ENCODE peak calls at places on chromosomes 13 and 19, in seven cellular contexts. One of them, this sample, is unnamed.

GRCh38 chr19:13013649-13014048 is 18.4 kb downstream of the NFIX start:
- DNase-seq in AG09309: no peak
- DNase-seq in CD8-positive, alpha-beta memory T cell: no peak
- DNase-seq in heart left ventricle: no peak
- DNase-seq in tibial artery: no peak
- DNase-seq in mucosa of descending colon: no peak
- DNase-seq in ascending aorta: no peak
- DNase-seq in this sample: no peak

GRCh38 chr13:48737689-48738088 is 84.0 kb downstream of the CYSLTR2 start:
- DNase-seq in tibial artery: no peak
- DNase-seq in CD8-positive, alpha-beta memory T cell: no peak
- DNase-seq in AG09309: no peak
- DNase-seq in heart left ventricle: no peak
- DNase-seq in mucosa of descending colon: no peak
- DNase-seq in ascending aorta: no peak
- DNase-seq in this sample: no peak

GRCh38 chr19:10752237-10752912 is 34.5 kb downstream of the DNM2 start:
- DNase-seq in AG09309: no peak
- DNase-seq in heart left ventricle: peak
- DNase-seq in ascending aorta: no peak
- DNase-seq in mucosa of descending colon: no peak
- DNase-seq in tibial artery: no peak
- DNase-seq in CD8-positive, alpha-beta memory T cell: no peak
- DNase-seq in this sample: no peak

GRCh38 chr13:23679214-23679613 is 109.0 kb downstream of the TNFRSF19 start:
- DNase-seq in AG09309: no peak
- DNase-seq in tibial artery: no peak
- DNase-seq in ascending aorta: no peak
- DNase-seq in heart left ventricle: no peak
- DNase-seq in mucosa of descending colon: no peak
- DNase-seq in CD8-positive, alpha-beta memory T cell: no peak
- DNase-seq in this sample: peak

GRCh38 chr19:6772866-6773322 is 386 bp downstream of the VAV1 start:
- DNase-seq in mucosa of descending colon: no peak
- DNase-seq in CD8-positive, alpha-beta memory T cell: no peak
- DNase-seq in AG09309: no peak
- DNase-seq in ascending aorta: no peak
- DNase-seq in heart left ventricle: no peak
- DNase-seq in tibial artery: no peak
- DNase-seq in this sample: no peak

GRCh38 chr19:44848805-44849457 is 2.8 kb downstream of the NECTIN2 start:
- DNase-seq in mucosa of descending colon: peak
- DNase-seq in heart left ventricle: no peak
- DNase-seq in ascending aorta: no peak
- DNase-seq in CD8-positive, alpha-beta memory T cell: no peak
- DNase-seq in AG09309: no peak
- DNase-seq in tibial artery: no peak
- DNase-seq in this sample: no peak

GRCh38 chr13:41383400-41383799 is 72.3 kb downstream of the NAA16 start:
- DNase-seq in ascending aorta: no peak
- DNase-seq in tibial artery: no peak
- DNase-seq in AG09309: no peak
- DNase-seq in heart left ventricle: no peak
- DNase-seq in CD8-positive, alpha-beta memory T cell: no peak
- DNase-seq in mucosa of descending colon: no peak
- DNase-seq in this sample: no peak

GRCh38 chr19:9565900-9566705 is 18.2 kb downstream of the ZNF121 start:
- DNase-seq in AG09309: no peak
- DNase-seq in CD8-positive, alpha-beta memory T cell: no peak
- DNase-seq in heart left ventricle: no peak
- DNase-seq in ascending aorta: no peak
- DNase-seq in tibial artery: no peak
- DNase-seq in mucosa of descending colon: no peak
- DNase-seq in this sample: peak

GRCh38 chr13:23254506-23254905 is 73.7 kb downstream of the SGCG start:
- DNase-seq in AG09309: no peak
- DNase-seq in heart left ventricle: no peak
- DNase-seq in CD8-positive, alpha-beta memory T cell: no peak
- DNase-seq in tibial artery: no peak
- DNase-seq in ascending aorta: no peak
- DNase-seq in mucosa of descending colon: no peak
- DNase-seq in this sample: no peak

GRCh38 chr19:43316591-43317319 is 36.7 kb upstream of the CD177 start:
- DNase-seq in tibial artery: no peak
- DNase-seq in CD8-positive, alpha-beta memory T cell: no peak
- DNase-seq in AG09309: no peak
- DNase-seq in mucosa of descending colon: peak
- DNase-seq in ascending aorta: no peak
- DNase-seq in heart left ventricle: no peak
- DNase-seq in this sample: peak

DNA sequence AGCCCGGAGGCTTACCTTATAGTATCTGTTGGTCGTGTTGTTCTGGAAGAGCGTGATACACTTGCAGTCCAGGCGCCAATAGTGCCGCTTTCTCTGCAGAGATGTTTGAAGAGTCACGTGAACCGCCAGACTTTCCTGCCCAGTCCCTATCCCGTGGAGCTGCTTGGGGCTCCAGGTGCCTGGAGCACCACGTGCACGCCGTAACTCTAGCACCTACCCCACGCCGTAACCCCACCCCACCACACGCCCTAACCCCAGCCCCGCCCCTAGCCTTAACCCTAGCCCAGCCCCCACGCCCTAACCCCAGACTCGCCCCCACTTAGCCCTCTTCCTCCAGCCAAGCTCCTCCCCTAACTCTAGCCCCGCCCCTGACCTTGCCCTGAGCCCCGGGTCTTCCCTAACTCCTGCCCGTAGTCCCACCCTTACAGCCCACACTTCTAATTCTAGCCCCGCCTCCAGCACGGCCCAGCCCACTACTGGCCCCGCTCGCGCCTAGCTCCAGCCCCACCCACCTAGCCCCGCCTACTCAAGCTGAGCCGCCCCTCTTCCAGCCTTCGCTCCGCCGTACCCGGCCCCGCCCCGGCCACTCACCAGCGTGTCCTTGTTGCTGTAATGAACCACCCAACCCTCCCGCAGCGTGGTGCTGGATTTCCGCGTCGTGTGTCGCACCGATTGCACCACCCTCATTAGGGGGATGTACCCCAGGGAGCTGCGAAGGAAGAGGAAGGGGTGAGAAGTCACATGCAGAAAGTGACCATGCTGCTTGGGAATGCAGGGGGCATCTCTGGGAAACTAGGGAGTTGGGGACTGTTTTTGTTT is 19.6 kb downstream of the PRKD2 start:
- DNase-seq in heart left ventricle: peak
- DNase-seq in ascending aorta: no peak
- DNase-seq in AG09309: no peak
- DNase-seq in mucosa of descending colon: peak
- DNase-seq in tibial artery: peak
- DNase-seq in CD8-positive, alpha-beta memory T cell: no peak
- DNase-seq in this sample: peak
- H3K4me3 ChIP-seq in heart left ventricle: peak
- H3K4me3 ChIP-seq in ascending aorta: peak
- H3K4me3 ChIP-seq in AG09309: no peak
- H3K4me3 ChIP-seq in mucosa of descending colon: no peak
- H3K4me3 ChIP-seq in tibial artery: peak
- H3K4me3 ChIP-seq in CD8-positive, alpha-beta memory T cell: no peak
- H3K4me3 ChIP-seq in this sample: no peak

DNA sequence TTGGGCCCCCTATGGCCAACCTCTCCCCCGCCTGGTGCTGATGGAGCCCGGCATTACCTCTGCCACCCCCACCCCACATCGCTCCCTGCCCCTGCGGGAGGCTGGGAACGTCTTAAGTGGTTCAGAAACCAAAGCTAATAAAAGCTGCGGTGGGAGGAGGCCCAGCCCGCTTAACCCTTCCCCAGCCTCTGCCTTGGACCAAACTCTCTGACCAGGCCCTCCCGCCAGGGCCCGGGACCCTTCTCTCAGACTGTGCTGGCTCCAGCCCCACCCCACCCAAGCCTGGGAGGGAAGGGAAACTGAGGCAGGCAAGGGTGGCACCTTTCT is 22.1 kb downstream of the SMIM24 start:
- DNase-seq in tibial artery: no peak
- DNase-seq in CD8-positive, alpha-beta memory T cell: no peak
- DNase-seq in heart left ventricle: no peak
- DNase-seq in mucosa of descending colon: no peak
- DNase-seq in ascending aorta: no peak
- DNase-seq in AG09309: no peak
- DNase-seq in this sample: no peak
- H3K4me3 ChIP-seq in tibial artery: no peak
- H3K4me3 ChIP-seq in CD8-positive, alpha-beta memory T cell: no peak
- H3K4me3 ChIP-seq in heart left ventricle: no peak
- H3K4me3 ChIP-seq in mucosa of descending colon: no peak
- H3K4me3 ChIP-seq in ascending aorta: peak
- H3K4me3 ChIP-seq in AG09309: no peak
- H3K4me3 ChIP-seq in this sample: no peak

DNA sequence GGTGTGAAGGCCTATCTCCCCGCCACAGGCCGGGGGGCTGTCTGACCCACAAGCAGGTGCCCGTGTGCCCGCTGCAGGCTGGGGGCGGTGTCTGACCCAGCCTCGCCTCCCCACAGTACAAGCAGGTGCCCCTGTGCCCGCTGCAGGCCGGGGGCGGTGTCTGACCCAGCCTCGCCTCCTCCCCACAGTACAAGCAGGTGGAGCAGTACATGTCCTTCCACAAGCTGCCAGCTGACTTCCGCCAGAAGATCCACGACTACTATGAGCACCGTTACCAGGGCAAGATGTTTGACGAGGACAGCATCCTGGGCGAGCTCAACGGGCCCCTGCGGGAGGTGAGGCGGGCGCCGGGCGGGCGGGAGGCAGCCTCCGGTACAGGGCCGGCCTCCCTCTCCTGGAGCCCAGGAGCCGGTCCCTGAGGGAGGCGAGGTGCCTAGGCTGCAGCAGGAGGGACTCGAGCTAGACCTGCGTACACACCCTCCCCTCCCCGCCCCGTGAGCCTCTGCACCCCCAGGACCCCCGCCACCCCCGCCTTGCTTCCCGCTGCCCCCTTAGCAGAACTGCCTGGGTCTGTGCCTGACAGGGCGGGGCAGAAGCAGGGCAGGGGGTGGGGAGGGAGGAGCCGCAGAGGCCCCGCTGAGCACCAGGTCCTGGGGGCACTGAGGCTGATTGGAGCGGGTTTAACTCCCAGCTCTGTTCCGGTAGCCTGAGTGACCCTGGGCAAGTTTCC is 20.6 kb downstream of the HCN2 start:
- DNase-seq in ascending aorta: no peak
- DNase-seq in mucosa of descending colon: no peak
- DNase-seq in CD8-positive, alpha-beta memory T cell: peak
- DNase-seq in tibial artery: no peak
- DNase-seq in AG09309: no peak
- DNase-seq in heart left ventricle: no peak
- DNase-seq in this sample: no peak
- H3K4me3 ChIP-seq in ascending aorta: peak
- H3K4me3 ChIP-seq in mucosa of descending colon: no peak
- H3K4me3 ChIP-seq in CD8-positive, alpha-beta memory T cell: peak
- H3K4me3 ChIP-seq in tibial artery: no peak
- H3K4me3 ChIP-seq in AG09309: no peak
- H3K4me3 ChIP-seq in heart left ventricle: peak
- H3K4me3 ChIP-seq in this sample: no peak

GRCh38 chr19:31500921-31501320 is 151.7 kb upstream of the TSHZ3 start:
- DNase-seq in mucosa of descending colon: no peak
- DNase-seq in AG09309: no peak
- DNase-seq in heart left ventricle: no peak
- DNase-seq in ascending aorta: no peak
- DNase-seq in CD8-positive, alpha-beta memory T cell: no peak
- DNase-seq in tibial artery: no peak
- DNase-seq in this sample: no peak
- H3K4me3 ChIP-seq in mucosa of descending colon: no peak
- H3K4me3 ChIP-seq in AG09309: no peak
- H3K4me3 ChIP-seq in heart left ventricle: no peak
- H3K4me3 ChIP-seq in ascending aorta: no peak
- H3K4me3 ChIP-seq in CD8-positive, alpha-beta memory T cell: no peak
- H3K4me3 ChIP-seq in tibial artery: no peak
- H3K4me3 ChIP-seq in this sample: no peak

GRCh38 chr19:663682-664117 is 686 bp upstream of the RNF126 start:
- DNase-seq in heart left ventricle: no peak
- DNase-seq in CD8-positive, alpha-beta memory T cell: no peak
- DNase-seq in ascending aorta: no peak
- DNase-seq in tibial artery: no peak
- DNase-seq in mucosa of descending colon: no peak
- DNase-seq in AG09309: no peak
- DNase-seq in this sample: no peak
- H3K4me3 ChIP-seq in heart left ventricle: peak
- H3K4me3 ChIP-seq in CD8-positive, alpha-beta memory T cell: peak
- H3K4me3 ChIP-seq in ascending aorta: peak
- H3K4me3 ChIP-seq in tibial artery: peak
- H3K4me3 ChIP-seq in mucosa of descending colon: no peak
- H3K4me3 ChIP-seq in AG09309: peak
- H3K4me3 ChIP-seq in this sample: peak

This sample was measured in epithelial cell of esophagus.